ENCODE peak calls at places on chromosomes 16 and 17, in four cellular contexts. G, E, B and N are unnamed samples.

GRCh38 chr17:78142113-78142861 is 3.9 kb upstream of the C17orf99 start:
- DNase-seq in G (peak; percentile 85), E (no peak), B (peak; percentile 55), N (no peak)

GRCh38 chr16:75476817-75477216 is 12.3 kb upstream of the TMEM170A start:
- DNase-seq in G (no peak), E (no peak), B (no peak), N (no peak)

GRCh38 chr16:53207810-53208752 is 153.3 kb downstream of the CHD9 start:
- DNase-seq in G (peak; percentile 84), E (no peak), B (peak; percentile 85), N (no peak)

GRCh38 chr17:64750891-64751677 is 89.0 kb upstream of the SMURF2 start:
- DNase-seq in G (no peak), E (no peak), B (no peak), N (no peak)

GRCh38 chr17:29376667-29377268 is 13.4 kb upstream of the TAOK1 start:
- DNase-seq in G (peak; percentile 76), E (no peak), B (peak; percentile 90), N (no peak)

GRCh38 chr17:76153640-76154039 is 12.6 kb upstream of the FOXJ1 start:
- DNase-seq in G (no peak), E (no peak), B (peak; percentile 4), N (no peak)

GRCh38 chr17:10745231-10745630 is 15.4 kb upstream of the TMEM220 start:
- DNase-seq in G (no peak), E (no peak), B (no peak), N (no peak)

GRCh38 chr16:79798416-79799053 is 198.0 kb upstream of the MAF start:
- DNase-seq in G (no peak), E (no peak), B (no peak), N (no peak)

GRCh38 chr16:57618306-57619132 is 9.9 kb upstream of the ADGRG1 start:
- DNase-seq in G (no peak), E (no peak), B (no peak), N (no peak)

GRCh38 chr17:81731271-81731670 is 19.2 kb downstream of the SLC25A10 start:
- DNase-seq in G (no peak), E (no peak), B (peak; percentile 49), N (no peak)

GRCh38 chr16:22638393-22639206 is 127.9 kb downstream of the NPIPB5 start:
- DNase-seq in G (no peak), E (no peak), B (no peak), N (no peak)

GRCh38 chr17:69269174-69269998 is 40.8 kb upstream of the ABCA10 start:
- DNase-seq in G (no peak), E (no peak), B (peak; percentile 45), N (no peak)

GRCh38 chr16:88754109-88754911 is 30.7 kb downstream of the PIEZO1 start:
- DNase-seq in G (no peak), E (no peak), B (no peak), N (no peak)

GRCh38 chr17:30541802-30542201 is 64.6 kb downstream of the GOSR1 start:
- DNase-seq in G (no peak), E (no peak), B (no peak), N (no peak)

GRCh38 chr16:89189358-89190025 is 10.8 kb downstream of the SLC22A31 start:
- DNase-seq in G (no peak), E (no peak), B (no peak), N (no peak)

GRCh38 chr16:16945207-16945606 is 525.6 kb downstream of the XYLT1 start:
- DNase-seq in G (no peak), E (no peak), B (no peak), N (no peak)

GRCh38 chr16:59154295-59154694 is 420.2 kb upstream of the GOT2 start:
- DNase-seq in G (no peak), E (no peak), B (no peak), N (no peak)

GRCh38 chr16:66524601-66525164 is 25.2 kb downstream of the TK2 start:
- DNase-seq in G (no peak), E (no peak), B (no peak), N (peak; percentile 55)

DNA sequence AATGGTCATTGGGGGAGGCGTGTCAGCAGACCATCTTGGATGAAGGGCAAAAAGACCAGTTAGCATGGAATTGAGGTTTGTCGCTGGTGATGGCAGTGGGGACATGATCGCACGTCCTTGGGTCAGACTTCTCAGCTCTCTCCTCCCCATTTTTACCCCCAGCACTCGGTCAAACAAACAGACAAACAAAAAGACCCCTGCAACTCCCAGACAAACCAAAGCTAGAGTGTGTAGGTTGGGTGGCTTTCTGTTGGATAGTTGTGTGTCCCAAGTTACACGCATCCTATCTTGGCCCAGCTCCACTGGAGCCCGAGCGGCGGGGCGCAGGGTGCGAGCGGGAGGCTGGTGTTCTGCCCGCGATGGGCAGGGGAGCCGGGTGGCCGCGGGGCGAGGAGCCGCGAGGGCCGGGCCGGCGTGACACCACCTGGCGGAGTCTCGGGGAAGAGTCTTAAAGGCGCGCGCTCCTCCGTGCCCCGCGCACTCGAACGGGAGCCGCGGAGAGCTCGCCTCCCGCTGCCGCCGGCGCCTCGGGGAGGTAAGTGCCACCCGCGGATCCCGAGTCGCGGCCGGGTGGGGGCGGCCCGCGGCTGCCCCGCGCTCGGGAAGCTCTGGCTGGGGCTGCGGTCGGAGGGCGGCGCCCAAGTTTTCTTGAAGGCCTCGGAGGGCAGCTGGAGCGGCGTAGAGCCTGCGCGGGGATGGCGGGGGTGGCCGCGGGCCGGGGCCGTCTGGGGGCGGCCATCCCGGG is 18.5 kb upstream of the NTN1 start:
- DNase-seq in G (peak; percentile 75), E (no peak), B (no peak), N (peak; percentile 53)
- TF ChIP-seq CTCF in G (peak; percentile 36), E (no peak), B (no peak), N (no peak)

GRCh38 chr16:55489956-55490265 is 10.9 kb downstream of the MMP2 start:
- DNase-seq in G (no peak), E (no peak), B (no peak), N (no peak)

GRCh38 chr16:55489119-55489955 is 10.3 kb downstream of the MMP2 start:
- DNase-seq in G (no peak), E (no peak), B (no peak), N (no peak)

GRCh38 chr16:55490301-55490700 is 11.3 kb downstream of the MMP2 start:
- DNase-seq in G (no peak), E (no peak), B (no peak), N (no peak)

GRCh38 chr16:55487048-55487803 is 8.2 kb downstream of the MMP2 start:
- DNase-seq in G (no peak), E (no peak), B (peak; percentile 75), N (no peak)

GRCh38 chr16:55488306-55488705 is 9.3 kb downstream of the MMP2 start:
- DNase-seq in G (no peak), E (no peak), B (no peak), N (no peak)
- TF ChIP-seq CTCF in G (no peak), E (no peak), B (no peak), N (no peak)

GRCh38 chr17:40980117-40980516 is 4.0 kb downstream of the KRT40 start:
- DNase-seq in G (no peak), E (no peak), B (no peak), N (no peak)

GRCh38 chr17:40978752-40979151 is 5.4 kb downstream of the KRT40 start:
- DNase-seq in G (no peak), E (no peak), B (no peak), N (no peak)

GRCh38 chr17:40980594-40980993 is 3.5 kb downstream of the KRT40 start:
- DNase-seq in G (no peak), E (no peak), B (peak; percentile 15), N (no peak)

GRCh38 chr17:40984226-40984625 is at the start of gene KRT40:
- DNase-seq in G (no peak), E (no peak), B (no peak), N (no peak)

GRCh38 chr17:40981115-40981514 is 3.0 kb downstream of the KRT40 start:
- DNase-seq in G (no peak), E (no peak), B (no peak), N (no peak)
- TF ChIP-seq CTCF in G (no peak), E (no peak), B (no peak), N (no peak)

GRCh38 chr16:2056681-2057407 is 9.1 kb downstream of the TSC2 start:
- DNase-seq in G (no peak), E (no peak), B (no peak), N (no peak)
- TF ChIP-seq CTCF in G (no peak), E (no peak), B (peak; percentile 15), N (no peak)

GRCh38 chr17:7405882-7406825 is 1.5 kb upstream of the NLGN2 start:
- DNase-seq in G (no peak), E (no peak), B (no peak), N (no peak)

GRCh38 chr17:7403902-7404736 is at the start of gene TMEM256:
- DNase-seq in G (peak; percentile 98), E (peak; percentile 91), B (peak; percentile 100), N (peak; percentile 82)

GRCh38 chr17:7405413-7405881 is 1.6 kb upstream of the TMEM256 start:
- DNase-seq in G (no peak), E (no peak), B (no peak), N (no peak)

GRCh38 chr17:7403043-7403901 is 625 bp downstream of the TMEM256 start:
- DNase-seq in G (peak; percentile 95), E (peak; percentile 16), B (no peak), N (no peak)

GRCh38 chr17:7404737-7405412 is 978 bp upstream of the TMEM256 start:
- DNase-seq in G (peak; percentile 56), E (no peak), B (no peak), N (no peak)
- TF ChIP-seq CTCF in G (no peak), E (no peak), B (no peak), N (no peak)